ENCODE peak calls at places on chromosomes 6 and 20, in four cellular contexts. U, I, C and J are unnamed samples.

GRCh38 chr6:80962382-80962781 is 790.1 kb downstream of the TENT5A start:
- DNase-seq in I (no peak), U (no peak), C (no peak), J (no peak)

GRCh38 chr20:62209850-62210495 is 10.1 kb downstream of the HRH3 start:
- DNase-seq in U (no peak), C (no peak), I (no peak), J (no peak)

GRCh38 chr20:40811004-40811403 is 122.0 kb upstream of the MAFB start:
- DNase-seq in I (no peak), U (no peak), C (no peak), J (no peak)

GRCh38 chr20:58829531-58829941 is 21.2 kb downstream of the GNAS-AS1 start:
- DNase-seq in C (no peak), I (no peak), U (no peak), J (no peak)

GRCh38 chr6:166007349-166008263 is 160.0 kb downstream of the TBXT start:
- DNase-seq in C (peak; percentile 60), I (no peak), U (no peak), J (no peak)

GRCh38 chr6:44058617-44059358 is 68.5 kb downstream of the MRPL14 start:
- DNase-seq in C (peak; percentile 100), U (no peak), I (no peak), J (no peak)

GRCh38 chr6:107786709-107787588 is 37.2 kb downstream of the SCML4 start:
- DNase-seq in I (no peak), U (peak; percentile 14), C (no peak), J (no peak)

GRCh38 chr20:44497761-44498160 is 22.1 kb downstream of the TTPAL start:
- DNase-seq in C (no peak), I (no peak), U (no peak), J (no peak)

GRCh38 chr20:53918949-53919361 is 151.4 kb downstream of the BCAS1 start:
- DNase-seq in U (no peak), C (no peak), I (no peak), J (peak; percentile 81)

GRCh38 chr20:16575390-16576140 is 2.3 kb upstream of the KIF16B start:
- DNase-seq in C (no peak), I (no peak), U (no peak), J (peak; percentile 28)

GRCh38 chr6:35166160-35166919 is 25.2 kb upstream of the TCP11 start:
- DNase-seq in I (no peak), U (no peak), C (no peak), J (no peak)

GRCh38 chr6:105677671-105678475 is 275.0 kb upstream of the PREP start:
- DNase-seq in I (no peak), C (peak; percentile 17), U (no peak), J (no peak)

GRCh38 chr20:17446171-17446570 is 85.0 kb downstream of the BFSP1 start:
- DNase-seq in I (no peak), C (no peak), U (no peak), J (no peak)

GRCh38 chr6:10400330-10400729 is 14.5 kb downstream of the TFAP2A start:
- DNase-seq in I (no peak), C (peak; percentile 74), U (no peak), J (no peak)

GRCh38 chr6:4338884-4339283 is 203.5 kb upstream of the ECI2 start:
- DNase-seq in U (no peak), I (no peak), C (no peak), J (no peak)

GRCh38 chr20:6665621-6666345 is 101.7 kb upstream of the BMP2 start:
- DNase-seq in U (no peak), C (peak; percentile 72), I (no peak), J (peak; percentile 30)

GRCh38 chr20:3226093-3226492 is 12.9 kb downstream of the SLC4A11 start:
- DNase-seq in C (no peak), U (no peak), I (no peak), J (no peak)

GRCh38 chr6:10962673-10963072 is 75.8 kb downstream of the SYCP2L start:
- DNase-seq in I (no peak), U (no peak), C (peak; percentile 92), J (no peak)

GRCh38 chr20:51469578-51470520 is 72.7 kb downstream of the NFATC2 start:
- DNase-seq in C (no peak), I (no peak), U (no peak), J (no peak)

GRCh38 chr6:155828989-155829388 is 373.4 kb upstream of the NOX3 start:
- DNase-seq in C (no peak), U (no peak), I (no peak), J (no peak)

GRCh38 chr20:25389858-25390537 is 637 bp downstream of the ABHD12 start:
- DNase-seq in I (no peak), U (peak; percentile 49), C (peak; percentile 34), J (peak; percentile 60)

GRCh38 chr20:7379621-7380220 is 560.5 kb downstream of the HAO1 start:
- DNase-seq in U (no peak), I (no peak), C (peak; percentile 19), J (no peak)

GRCh38 chr20:22407237-22408193 is 176.9 kb downstream of the FOXA2 start:
- DNase-seq in I (no peak), C (no peak), U (no peak), J (no peak)

GRCh38 chr20:62581806-62582205 is 60.5 kb upstream of the SLCO4A1 start:
- DNase-seq in I (no peak), C (no peak), U (no peak), J (no peak)

GRCh38 chr6:26026833-26027490 is 60.3 kb upstream of the HFE start:
- DNase-seq in U (peak; percentile 95), C (peak; percentile 95), I (peak; percentile 95), J (no peak)

GRCh38 chr6:146127447-146128215 is 98.8 kb downstream of the GRM1 start:
- DNase-seq in C (no peak), U (no peak), I (no peak), J (no peak)

GRCh38 chr6:75023634-75024033 is 182.2 kb downstream of the COL12A1 start:
- DNase-seq in C (peak; percentile 42), U (no peak), I (no peak), J (no peak)

GRCh38 chr6:170063431-170063830 is 227.4 kb downstream of the DLL1 start:
- DNase-seq in C (no peak), U (no peak), I (no peak), J (no peak)